ENCODE peak calls at places on chromosomes 1 and 21, in seven cellular contexts. R is GM12878, O is HCT116, F is Panc1, N is K562, B is upper lobe of left lung, Z is HepG2. D is an unnamed sample. For H3K4me1, the result is how much of the 10 kb centered on the place peaks cover.

GRCh38 chr1:92587445-92587844 is 100.7 kb upstream of the GFI1 start:
- ATAC-seq in N (no peak), R (peak), Z (no peak), F (no peak), B (no peak), O (no peak), D (no peak)

GRCh38 chr1:68456207-68456606 is 6.5 kb upstream of the RPE65 start:
- ATAC-seq in R (no peak), O (no peak), Z (no peak), N (no peak), B (no peak), F (no peak), D (no peak)

GRCh38 chr1:86504130-86504479 is 35.4 kb downstream of the CLCA1 start:
- ATAC-seq in R (peak), F (no peak), Z (no peak), N (peak), O (no peak), B (peak), D (no peak)

GRCh38 chr1:199243423-199244061 is 604.7 kb downstream of the PTPRC start:
- ATAC-seq in F (peak), Z (peak), O (peak), N (peak), R (peak), B (peak), D (no peak)

GRCh38 chr1:23558140-23558871 is 995 bp downstream of the ID3 start:
- ATAC-seq in N (peak), F (no peak), O (peak), R (peak), Z (peak), B (peak), D (no peak)

GRCh38 chr1:78678324-78678723 is 28.7 kb downstream of the IFI44 start:
- ATAC-seq in B (no peak), Z (no peak), F (no peak), R (peak), N (no peak), O (no peak), D (no peak)

GRCh38 chr1:160656737-160657476 is 10.1 kb upstream of the SLAMF1 start:
- ATAC-seq in R (peak), B (no peak), O (no peak), N (no peak), Z (no peak), F (no peak), D (no peak)

GRCh38 chr1:50605186-50605875 is 182.1 kb upstream of the DMRTA2 start:
- ATAC-seq in N (peak), R (peak), B (no peak), O (peak), F (peak), Z (peak), D (no peak)

GRCh38 chr1:3327936-3328590 is 126.4 kb upstream of the ARHGEF16 start:
- ATAC-seq in R (no peak), O (no peak), F (no peak), N (no peak), B (no peak), Z (no peak), D (no peak)

GRCh38 chr1:218156602-218157001 is 128.5 kb upstream of the RRP15 start:
- ATAC-seq in B (no peak), F (no peak), O (no peak), R (no peak), N (no peak), Z (peak), D (no peak)

DNA sequence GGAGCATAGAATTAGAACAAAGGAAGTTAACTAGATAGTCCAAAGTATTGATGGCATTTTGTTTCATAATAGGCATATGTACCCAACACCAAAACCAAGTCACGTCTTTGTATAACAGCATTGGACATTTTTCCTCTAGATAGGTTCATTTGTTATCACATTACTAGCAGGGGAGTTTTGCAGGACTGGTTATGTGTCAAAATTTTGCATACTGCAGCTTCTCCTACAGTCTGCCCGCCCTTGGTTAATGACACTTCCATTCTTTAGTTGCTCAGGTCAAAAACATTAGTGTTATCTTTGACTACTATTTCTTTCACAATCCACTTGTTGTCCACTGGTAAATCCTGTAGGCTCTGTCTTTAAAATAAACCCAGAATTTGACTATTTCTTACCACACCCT is 8.9 kb downstream of the CAPZA1 start:
- ATAC-seq in O (no peak), Z (no peak), N (no peak), F (no peak), R (peak), B (no peak), D (no peak)
- H3K4me1 ChIP-seq in O (under half), Z (half or more), N (under half), F (under half), R (under half), B (half or more), D (half or more)

GRCh38 chr21:32817206-32817605 is 45.7 kb upstream of the PAXBP1 start:
- ATAC-seq in N (no peak), O (no peak), Z (peak), R (no peak), B (no peak), F (no peak), D (no peak)
- TF ChIP-seq POLR2AphosphoS5 in N (no peak), O (no peak), Z (no peak), R (no peak), B (no peak), F (no peak), D (no peak)

GRCh38 chr1:11982010-11982392 is 1.8 kb downstream of the MFN2 start:
- ATAC-seq in B (no peak), F (peak), R (peak), N (no peak), Z (no peak), O (peak), D (no peak)
- H3K4me1 ChIP-seq in B (half or more), F (under half), R (under half), N (under half), Z (half or more), O (under half), D (half or more)

DNA sequence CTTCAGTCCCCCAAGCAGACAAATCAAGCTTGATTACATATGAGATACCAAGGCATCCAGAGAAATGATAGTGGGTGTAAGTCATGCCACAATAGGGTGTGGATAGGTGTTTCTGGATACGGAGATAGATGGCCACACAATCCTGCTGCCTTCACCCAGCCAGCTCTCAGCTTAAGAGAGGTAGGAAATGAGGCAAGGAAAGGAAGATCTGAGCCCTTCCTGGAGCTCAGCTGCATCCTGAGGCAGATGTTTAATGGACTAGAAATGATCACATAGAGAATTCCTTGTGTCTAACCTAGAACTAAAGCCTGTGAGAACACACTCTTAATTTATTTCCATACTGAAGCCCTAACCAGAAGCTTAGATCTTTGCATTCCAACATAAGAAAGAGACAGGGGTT is 210.3 kb downstream of the ST6GALNAC3 start:
- ATAC-seq in B (no peak), Z (no peak), F (no peak), N (no peak), O (no peak), R (no peak), D (no peak)
- TF ChIP-seq POLR2AphosphoS5 in B (no peak), Z (no peak), F (no peak), N (no peak), O (no peak), R (no peak), D (no peak)

DNA sequence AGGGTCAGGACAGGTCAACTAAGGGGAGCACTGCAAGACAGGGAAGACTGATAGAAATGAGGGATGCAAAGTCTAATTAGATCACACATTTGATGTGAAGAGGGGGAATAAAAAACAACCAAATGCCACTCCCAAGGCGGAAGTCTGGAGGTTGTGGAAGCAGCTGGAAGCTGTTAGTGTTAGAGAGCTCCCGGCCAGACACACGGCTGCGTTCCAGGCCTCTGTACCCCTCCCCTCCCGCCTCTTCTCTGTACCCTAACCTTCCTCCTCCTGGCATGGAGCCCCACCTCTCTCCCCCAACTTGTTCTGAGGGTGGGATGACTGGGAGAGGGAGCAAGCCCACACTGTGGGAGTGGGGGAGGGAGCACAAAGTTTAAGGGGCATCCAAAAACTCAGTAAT is 67.0 kb downstream of the PLEKHA6 start:
- ATAC-seq in F (no peak), B (no peak), Z (no peak), O (no peak), N (no peak), R (no peak), D (no peak)
- H3K4me1 ChIP-seq in F (under half), B (under half), Z (half or more), O (under half), N (under half), R (under half), D (under half)

DNA sequence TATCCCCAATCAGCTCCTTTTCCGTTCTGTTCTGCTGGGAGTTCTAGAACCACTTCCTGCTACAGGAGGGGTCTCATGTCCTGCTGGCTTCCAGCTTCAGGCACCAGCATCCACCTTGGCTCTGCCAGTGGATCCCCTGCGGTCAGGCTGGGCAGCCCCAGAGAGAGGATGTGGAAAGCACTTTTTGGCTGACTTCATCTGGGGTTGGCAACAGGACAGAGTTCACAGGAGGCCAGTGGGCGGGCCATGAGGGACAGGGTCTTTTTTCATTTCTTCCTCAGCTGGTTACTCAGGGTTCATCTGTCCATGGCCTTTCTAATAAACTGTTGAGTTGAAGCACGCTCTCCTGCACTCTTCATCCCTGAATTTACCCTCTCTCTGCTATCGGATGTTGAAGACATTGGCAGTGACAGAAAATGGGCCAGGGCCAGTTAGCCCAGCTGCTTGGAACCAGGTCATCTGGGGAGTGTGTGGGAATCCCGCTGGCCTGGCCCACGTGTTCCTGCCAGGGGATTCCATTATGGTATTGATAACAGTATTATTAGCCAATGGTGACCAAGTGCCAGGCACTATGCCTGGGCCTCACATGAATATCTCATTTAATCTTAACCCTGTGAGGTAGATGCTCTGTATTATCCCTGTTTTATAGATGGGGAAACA is 45.3 kb downstream of the RPS6KA1 start:
- ATAC-seq in F (no peak), O (no peak), N (peak), B (no peak), Z (no peak), R (peak), D (no peak)
- TF ChIP-seq POLR2AphosphoS5 in F (no peak), O (no peak), N (no peak), B (no peak), Z (no peak), R (no peak), D (no peak)

D was measured in gastroesophageal sphincter.